ENCODE peak calls at places on chromosomes 3 and 15, in four cellular contexts. One of them, this sample, is unnamed.

GRCh38 chr3:111763968-111764367 is 95.1 kb upstream of the PHLDB2 start:
- DNase-seq in activated T-cell treated with anti-CD3 and anti-CD28 coated beads, Interleukin-2, amount 50 U/mL, for 48 hours: no peak
- DNase-seq in fibroblast of lung: peak
- DNase-seq in NCI-H1092: no peak
- DNase-seq in this sample: no peak

GRCh38 chr15:39404767-39405173 is 176.1 kb upstream of the THBS1 start:
- DNase-seq in activated T-cell treated with anti-CD3 and anti-CD28 coated beads, Interleukin-2, amount 50 U/mL, for 48 hours: no peak
- DNase-seq in fibroblast of lung: peak
- DNase-seq in NCI-H1092: no peak
- DNase-seq in this sample: peak

GRCh38 chr15:74200871-74201419 is 1.6 kb downstream of the STRA6 start:
- DNase-seq in activated T-cell treated with anti-CD3 and anti-CD28 coated beads, Interleukin-2, amount 50 U/mL, for 48 hours: no peak
- DNase-seq in fibroblast of lung: peak
- DNase-seq in NCI-H1092: no peak
- DNase-seq in this sample: peak

GRCh38 chr15:76576526-76577279 is 240.1 kb downstream of the ISL2 start:
- DNase-seq in activated T-cell treated with anti-CD3 and anti-CD28 coated beads, Interleukin-2, amount 50 U/mL, for 48 hours: no peak
- DNase-seq in fibroblast of lung: peak
- DNase-seq in NCI-H1092: no peak
- DNase-seq in this sample: peak

GRCh38 chr15:73323956-73324355 is 44.8 kb downstream of the HCN4 start:
- DNase-seq in activated T-cell treated with anti-CD3 and anti-CD28 coated beads, Interleukin-2, amount 50 U/mL, for 48 hours: no peak
- DNase-seq in fibroblast of lung: no peak
- DNase-seq in NCI-H1092: no peak
- DNase-seq in this sample: no peak

GRCh38 chr3:170027691-170028102 is 10.1 kb upstream of the GPR160 start:
- DNase-seq in activated T-cell treated with anti-CD3 and anti-CD28 coated beads, Interleukin-2, amount 50 U/mL, for 48 hours: no peak
- DNase-seq in fibroblast of lung: no peak
- DNase-seq in NCI-H1092: no peak
- DNase-seq in this sample: no peak

GRCh38 chr3:129410971-129411370 is 17.5 kb downstream of the EFCAB12 start:
- DNase-seq in activated T-cell treated with anti-CD3 and anti-CD28 coated beads, Interleukin-2, amount 50 U/mL, for 48 hours: no peak
- DNase-seq in fibroblast of lung: no peak
- DNase-seq in NCI-H1092: no peak
- DNase-seq in this sample: no peak

GRCh38 chr3:36837089-36837488 is 72.7 kb upstream of the DCLK3 start:
- DNase-seq in activated T-cell treated with anti-CD3 and anti-CD28 coated beads, Interleukin-2, amount 50 U/mL, for 48 hours: no peak
- DNase-seq in fibroblast of lung: no peak
- DNase-seq in NCI-H1092: no peak
- DNase-seq in this sample: no peak

GRCh38 chr15:57923311-57923710 is 142.2 kb downstream of the ALDH1A2 start:
- DNase-seq in activated T-cell treated with anti-CD3 and anti-CD28 coated beads, Interleukin-2, amount 50 U/mL, for 48 hours: no peak
- DNase-seq in fibroblast of lung: peak
- DNase-seq in NCI-H1092: no peak
- DNase-seq in this sample: no peak

GRCh38 chr3:120145498-120146285 is 51.4 kb upstream of the GSK3B start:
- DNase-seq in activated T-cell treated with anti-CD3 and anti-CD28 coated beads, Interleukin-2, amount 50 U/mL, for 48 hours: peak
- DNase-seq in fibroblast of lung: peak
- DNase-seq in NCI-H1092: no peak
- DNase-seq in this sample: peak

GRCh38 chr3:99699841-99700240 is 61.4 kb downstream of the COL8A1 start:
- DNase-seq in activated T-cell treated with anti-CD3 and anti-CD28 coated beads, Interleukin-2, amount 50 U/mL, for 48 hours: no peak
- DNase-seq in fibroblast of lung: peak
- DNase-seq in NCI-H1092: no peak
- DNase-seq in this sample: peak

This sample was measured in RPMI7951.